ENCODE peak calls at places on chromosomes 4 and X, in five cellular contexts. R is NCI-H1694, S is anterior cingulate cortex, H is fibroblast of lung, G is psoas muscle. Q is an unnamed sample.

GRCh38 chr4:114250439-114250891 is 271.0 kb upstream of the ARSJ start:
- DNase-seq in R (no peak), S (no peak), H (peak; percentile 25), G (no peak), Q (no peak)

GRCh38 chr4:25457053-25457715 is 80.1 kb downstream of the ANAPC4 start:
- DNase-seq in R (no peak), S (no peak), H (peak; percentile 34), G (no peak), Q (no peak)

GRCh38 chr4:25911356-25911755 is 2.7 kb upstream of the SMIM20 start:
- DNase-seq in R (no peak), S (no peak), H (no peak), G (no peak), Q (no peak)

GRCh38 chr4:8747896-8748575 is 123.6 kb downstream of the HMX1 start:
- DNase-seq in R (no peak), S (no peak), H (no peak), G (no peak), Q (no peak)

GRCh38 chr4:159764343-159764952 is 661.6 kb downstream of the RAPGEF2 start:
- DNase-seq in R (peak; percentile 69), S (no peak), H (peak; percentile 69), G (no peak), Q (no peak)

GRCh38 chrX:67520671-67521070 is 23.1 kb upstream of the AR start:
- DNase-seq in R (no peak), S (no peak), H (no peak), G (no peak), Q (no peak)

GRCh38 chrX:45138525-45138924 is 62.2 kb downstream of the DIPK2B start:
- DNase-seq in R (no peak), S (no peak), H (no peak), G (no peak), Q (no peak)

GRCh38 chrX:143701460-143701859 is 19.1 kb downstream of the SPANXN2 start:
- DNase-seq in R (no peak), S (no peak), H (no peak), G (no peak), Q (no peak)

GRCh38 chrX:63349307-63349706 is 1.8 kb downstream of the SPIN4 start:
- DNase-seq in R (no peak), S (no peak), H (no peak), G (no peak), Q (no peak)

GRCh38 chr4:6087669-6088068 is 69.4 kb upstream of the C4orf50 start:
- DNase-seq in R (peak; percentile 64), S (no peak), H (peak; percentile 11), G (no peak), Q (no peak)

GRCh38 chrX:77572322-77572721 is 125.1 kb downstream of the FGF16 start:
- DNase-seq in R (no peak), S (no peak), H (peak; percentile 21), G (no peak), Q (no peak)

GRCh38 chr4:185708348-185708747 is 103.6 kb downstream of the SORBS2 start:
- DNase-seq in R (no peak), S (no peak), H (peak; percentile 86), G (no peak), Q (no peak)

GRCh38 chr4:19711871-19712270 is 539.8 kb upstream of the SLIT2 start:
- DNase-seq in R (no peak), S (no peak), H (peak; percentile 88), G (no peak), Q (no peak)

GRCh38 chrX:9392445-9392844 is 72.4 kb upstream of the TBL1X start:
- DNase-seq in R (no peak), S (no peak), H (peak; percentile 46), G (no peak), Q (no peak)

GRCh38 chr4:18917689-18918088 is 896.1 kb upstream of the LCORL start:
- DNase-seq in R (no peak), S (no peak), H (peak; percentile 66), G (no peak), Q (no peak)

GRCh38 chr4:531076-531475 is 32.1 kb downstream of the PIGG start:
- DNase-seq in R (no peak), S (no peak), H (no peak), G (no peak), Q (no peak)

GRCh38 chr4:110290511-110290910 is 92.1 kb upstream of the ELOVL6 start:
- DNase-seq in R (no peak), S (no peak), H (no peak), G (no peak), Q (no peak)

GRCh38 chr4:118276551-118276950 is 76.3 kb downstream of the PRSS12 start:
- DNase-seq in R (no peak), S (no peak), H (no peak), G (no peak), Q (no peak)

GRCh38 chrX:133601116-133601515 is 185.8 kb upstream of the GPC4 start:
- DNase-seq in R (no peak), S (no peak), H (no peak), G (no peak), Q (no peak)

GRCh38 chr4:6338951-6339817 is 69.5 kb downstream of the WFS1 start:
- DNase-seq in R (no peak), S (no peak), H (no peak), G (no peak), Q (no peak)

GRCh38 chr4:140025470-140025869 is 128.5 kb downstream of the MAML3 start:
- DNase-seq in R (no peak), S (no peak), H (no peak), G (no peak), Q (no peak)

GRCh38 chrX:45056428-45057145 is 144.1 kb downstream of the DIPK2B start:
- DNase-seq in R (no peak), S (no peak), H (no peak), G (no peak), Q (no peak)

GRCh38 chr4:173448103-173448502 is 49.2 kb upstream of the SCRG1 start:
- DNase-seq in R (peak; percentile 91), S (peak; percentile 51), H (peak; percentile 65), G (peak; percentile 21), Q (peak; percentile 20)

GRCh38 chr4:121690001-121690400 is 6.8 kb downstream of the ANXA5 start:
- DNase-seq in R (no peak), S (no peak), H (peak; percentile 87), G (no peak), Q (no peak)

GRCh38 chr4:139763668-139764067 is 98.0 kb downstream of the MGST2 start:
- DNase-seq in R (no peak), S (no peak), H (no peak), G (no peak), Q (no peak)

GRCh38 chr4:114384629-114385028 is 214.0 kb upstream of the UGT8 start:
- DNase-seq in R (peak; percentile 62), S (no peak), H (peak; percentile 45), G (no peak), Q (no peak)

GRCh38 chr4:35965300-35965699 is 279.0 kb downstream of the ARAP2 start:
- DNase-seq in R (peak; percentile 3), S (no peak), H (no peak), G (no peak), Q (no peak)

GRCh38 chr4:75718529-75718928 is 5.8 kb upstream of the USO1 start:
- DNase-seq in R (no peak), S (no peak), H (peak; percentile 44), G (no peak), Q (no peak)

GRCh38 chrX:57906790-57907189 is 3.5 kb downstream of the ZXDA start:
- DNase-seq in R (no peak), S (no peak), H (peak; percentile 80), G (no peak), Q (no peak)

GRCh38 chr4:174928575-174929253 is 10.6 kb downstream of the ADAM29 start:
- DNase-seq in R (no peak), S (no peak), H (no peak), G (no peak), Q (no peak)

GRCh38 chr4:110492522-110492921 is 16.6 kb downstream of the ENPEP start:
- DNase-seq in R (no peak), S (no peak), H (no peak), G (no peak), Q (no peak)